ENCODE peak calls at places on chromosomes 6 and 20, in eight cellular contexts. D is stimulated activated CD4-positive, alpha-beta T cell treated with anti-CD3 and anti-CD28 coated beads, Interleukin-4, amount 100 ng/mL, for 48 hours; H is esophagus squamous epithelium; F is astrocyte; R is body of pancreas; B is suprapubic skin; M is NAMALWA; T is NCI-H2081. U is an unnamed sample.

GRCh38 chr6:161347988-161348627 is 74.2 kb upstream of the AGPAT4 start:
- DNase-seq in D (no peak), H (no peak), F (no peak), R (no peak), B (no peak), M (no peak), T (no peak), U (no peak)

GRCh38 chr6:155832596-155832995 is 377.0 kb upstream of the NOX3 start:
- DNase-seq in D (no peak), H (no peak), F (peak; percentile 73), R (no peak), B (no peak), M (no peak), T (no peak), U (no peak)

GRCh38 chr6:37354526-37355384 is 972 bp downstream of the RNF8 start:
- DNase-seq in D (peak; percentile 10), H (no peak), F (no peak), R (peak; percentile 8), B (peak; percentile 61), M (peak; percentile 28), T (no peak), U (no peak)

GRCh38 chr6:85674604-85675003 is 31.9 kb upstream of the SYNCRIP start:
- DNase-seq in D (no peak), H (no peak), F (no peak), R (no peak), B (no peak), M (peak; percentile 57), T (no peak), U (no peak)

GRCh38 chr20:59596690-59597089 is 7.7 kb upstream of the PHACTR3 start:
- DNase-seq in D (no peak), H (no peak), F (no peak), R (no peak), B (no peak), M (no peak), T (no peak), U (no peak)

GRCh38 chr6:32623693-32624092 is 13.5 kb upstream of the HLA-DQA1 start:
- DNase-seq in D (no peak), H (no peak), F (no peak), R (peak; percentile 10), B (no peak), M (peak; percentile 68), T (no peak), U (no peak)

GRCh38 chr6:42937548-42938427 is 8.5 kb downstream of the CNPY3 start:
- DNase-seq in D (no peak), H (no peak), F (no peak), R (peak; percentile 49), B (no peak), M (no peak), T (no peak), U (no peak)

GRCh38 chr6:135936606-135937005 is 85.1 kb downstream of the PDE7B start:
- DNase-seq in D (no peak), H (no peak), F (peak; percentile 96), R (no peak), B (no peak), M (no peak), T (no peak), U (no peak)

GRCh38 chr6:15504040-15504491 is 158.8 kb downstream of the DTNBP1 start:
- DNase-seq in D (no peak), H (no peak), F (no peak), R (no peak), B (peak; percentile 82), M (no peak), T (no peak), U (no peak)

GRCh38 chr6:125574604-125575003 is 174.8 kb upstream of the HEY2 start:
- DNase-seq in D (no peak), H (no peak), F (no peak), R (no peak), B (no peak), M (no peak), T (no peak), U (no peak)

U was measured in type B pancreatic cell.